ENCODE peak calls at places on chromosomes 3 and 15, in five cellular contexts. One of them, this sample, is unnamed.

GRCh38 chr15:67746450-67746849 is 78.9 kb upstream of the SKOR1 start:
- DNase-seq in cardiac fibroblast: no peak
- DNase-seq in fibroblast of lung: no peak
- DNase-seq in IMR-90: no peak
- DNase-seq in MM.1S: no peak
- DNase-seq in this sample: no peak

GRCh38 chr3:143002083-143002712 is 828 bp downstream of the U2SURP start:
- DNase-seq in fibroblast of lung: peak; percentile 47
- DNase-seq in IMR-90: peak; percentile 25
- DNase-seq in cardiac fibroblast: peak; percentile 23
- DNase-seq in MM.1S: peak; percentile 20
- DNase-seq in this sample: no peak

GRCh38 chr3:126370606-126371005 is 13.4 kb upstream of the KLF15 start:
- DNase-seq in IMR-90: no peak
- DNase-seq in fibroblast of lung: no peak
- DNase-seq in cardiac fibroblast: no peak
- DNase-seq in MM.1S: no peak
- DNase-seq in this sample: no peak

GRCh38 chr3:76582632-76583378 is 457.1 kb upstream of the ROBO2 start:
- DNase-seq in IMR-90: peak; percentile 31
- DNase-seq in MM.1S: no peak
- DNase-seq in fibroblast of lung: no peak
- DNase-seq in cardiac fibroblast: no peak
- DNase-seq in this sample: no peak

GRCh38 chr3:160163259-160163878 is 61.9 kb upstream of the C3orf80 start:
- DNase-seq in IMR-90: peak; percentile 47
- DNase-seq in fibroblast of lung: peak; percentile 62
- DNase-seq in cardiac fibroblast: peak; percentile 65
- DNase-seq in MM.1S: peak; percentile 64
- DNase-seq in this sample: no peak

GRCh38 chr15:99076109-99076508 is 28.8 kb upstream of the SYNM start:
- DNase-seq in MM.1S: peak; percentile 15
- DNase-seq in fibroblast of lung: no peak
- DNase-seq in cardiac fibroblast: no peak
- DNase-seq in IMR-90: no peak
- DNase-seq in this sample: no peak

GRCh38 chr3:189824629-189825312 is 193.6 kb downstream of the TP63 start:
- DNase-seq in fibroblast of lung: peak; percentile 68
- DNase-seq in IMR-90: peak; percentile 91
- DNase-seq in cardiac fibroblast: peak; percentile 69
- DNase-seq in MM.1S: no peak
- DNase-seq in this sample: peak; percentile 74

GRCh38 chr3:50523170-50523865 is 19.9 kb upstream of the CACNA2D2 start:
- DNase-seq in IMR-90: no peak
- DNase-seq in MM.1S: no peak
- DNase-seq in fibroblast of lung: no peak
- DNase-seq in cardiac fibroblast: no peak
- DNase-seq in this sample: no peak

GRCh38 chr3:162538906-162539305 is 1042.3 kb downstream of the OTOL1 start:
- DNase-seq in IMR-90: peak; percentile 0
- DNase-seq in MM.1S: no peak
- DNase-seq in fibroblast of lung: no peak
- DNase-seq in cardiac fibroblast: peak; percentile 34
- DNase-seq in this sample: no peak

GRCh38 chr3:69012111-69012835 is 1.2 kb downstream of the EOGT start:
- DNase-seq in MM.1S: no peak
- DNase-seq in IMR-90: peak; percentile 63
- DNase-seq in fibroblast of lung: peak; percentile 71
- DNase-seq in cardiac fibroblast: peak; percentile 39
- DNase-seq in this sample: no peak

GRCh38 chr3:184908859-184909258 is 96.9 kb downstream of the VPS8 start:
- DNase-seq in cardiac fibroblast: no peak
- DNase-seq in MM.1S: no peak
- DNase-seq in IMR-90: no peak
- DNase-seq in fibroblast of lung: no peak
- DNase-seq in this sample: no peak

DNA sequence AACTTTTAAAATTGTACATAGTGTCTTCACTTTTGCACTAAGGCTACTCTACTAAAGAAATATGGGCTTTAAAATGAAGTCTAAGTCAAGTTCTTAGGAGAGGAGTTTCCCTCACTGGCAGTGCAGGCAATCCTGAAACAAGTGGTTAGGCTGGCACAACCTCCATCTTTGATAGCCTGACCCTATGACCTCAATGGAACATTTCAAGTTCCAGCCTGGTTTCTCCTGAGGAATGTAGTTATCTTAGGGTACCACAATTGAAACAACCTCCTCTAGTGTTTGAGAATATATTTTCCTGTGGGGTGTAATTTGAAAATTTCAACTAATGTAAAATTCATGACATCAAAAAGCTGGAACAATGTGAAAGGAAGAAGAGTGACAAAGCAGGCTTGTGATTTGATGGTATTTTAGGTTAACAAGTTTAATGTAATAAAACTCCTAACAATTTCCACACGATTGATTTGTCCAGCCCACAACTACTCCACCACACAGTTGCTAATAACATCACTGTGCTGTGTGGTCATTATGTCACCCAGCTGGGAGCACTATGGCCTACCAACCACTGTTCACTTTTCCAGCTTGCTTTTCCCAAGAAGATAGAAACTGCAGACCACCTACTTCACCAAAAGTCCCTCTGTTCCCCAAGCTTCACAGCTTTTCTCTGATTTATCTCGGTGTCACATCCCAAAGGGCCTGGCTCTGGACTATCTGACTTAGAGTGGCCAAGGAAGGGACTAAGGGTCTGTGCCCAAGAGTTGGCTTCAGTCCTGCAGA is 1.8 kb downstream of the WWTR1 start:
- DNase-seq in cardiac fibroblast: no peak
- DNase-seq in MM.1S: no peak
- DNase-seq in fibroblast of lung: peak; percentile 42
- DNase-seq in IMR-90: no peak
- DNase-seq in this sample: no peak
- H3K4me3 ChIP-seq in cardiac fibroblast: peak overlapping the region; percentile 91
- H3K4me3 ChIP-seq in MM.1S: no peak overlapping the region
- H3K4me3 ChIP-seq in fibroblast of lung: peak overlapping the region; percentile 72
- H3K4me3 ChIP-seq in IMR-90: peak overlapping the region; percentile 70
- H3K4me3 ChIP-seq in this sample: peak overlapping the region; percentile 87

DNA sequence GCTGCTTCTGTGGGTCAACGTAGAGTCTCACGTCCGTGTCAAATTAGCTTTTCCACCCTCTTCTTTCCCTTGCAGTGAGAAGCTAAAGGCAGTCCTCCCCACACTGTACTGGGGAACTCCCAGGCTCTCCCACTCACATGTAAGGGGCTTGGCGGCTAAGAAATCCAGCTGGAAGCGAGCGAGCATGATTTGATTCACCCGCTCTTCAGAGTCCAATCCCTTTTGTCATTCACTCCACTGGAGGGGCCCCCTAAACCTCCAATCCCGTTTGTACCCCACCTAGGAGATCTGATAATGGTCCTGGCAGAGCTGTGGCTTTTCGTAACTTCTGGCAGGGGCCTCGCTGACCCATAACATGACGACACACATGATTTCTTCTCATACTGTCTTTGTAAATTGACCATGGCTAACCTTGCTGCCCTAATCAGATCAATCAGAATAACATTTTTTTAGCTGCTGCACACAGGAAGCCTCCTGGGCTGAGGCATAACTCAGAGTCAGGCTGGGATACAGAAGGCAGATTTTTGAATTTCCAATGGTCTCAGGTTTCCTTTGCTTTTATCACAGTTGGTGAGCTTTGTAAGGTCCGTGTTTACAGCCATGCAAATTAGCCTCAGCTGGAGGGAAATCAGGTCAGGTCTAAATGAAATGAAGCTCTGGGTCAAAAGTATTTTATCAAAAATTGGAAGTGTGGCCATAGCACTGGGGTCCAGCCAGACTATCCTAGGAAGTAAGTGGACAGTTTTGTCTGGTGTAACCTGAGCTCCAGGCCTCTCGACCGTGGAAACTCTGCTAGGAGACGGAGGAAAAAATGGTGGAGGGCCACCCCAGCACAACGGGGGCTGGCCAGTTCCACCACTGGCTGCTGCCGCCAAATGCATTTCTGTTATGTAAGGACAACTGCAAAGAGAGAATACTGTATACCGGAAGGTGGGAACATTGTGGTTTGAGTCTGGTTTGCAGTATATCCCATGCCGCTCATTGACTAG is 235.4 kb downstream of the GREM1 start:
- DNase-seq in fibroblast of lung: peak; percentile 60
- DNase-seq in cardiac fibroblast: peak; percentile 47
- DNase-seq in MM.1S: no peak
- DNase-seq in IMR-90: peak; percentile 59
- DNase-seq in this sample: no peak
- H3K4me3 ChIP-seq in fibroblast of lung: no peak overlapping the region
- H3K4me3 ChIP-seq in cardiac fibroblast: no peak overlapping the region
- H3K4me3 ChIP-seq in MM.1S: no peak overlapping the region
- H3K4me3 ChIP-seq in IMR-90: no peak overlapping the region
- H3K4me3 ChIP-seq in this sample: no peak overlapping the region

GRCh38 chr3:115486880-115487279 is 136.4 kb upstream of the GAP43 start:
- DNase-seq in MM.1S: no peak
- DNase-seq in cardiac fibroblast: no peak
- DNase-seq in IMR-90: no peak
- DNase-seq in fibroblast of lung: no peak
- DNase-seq in this sample: no peak

GRCh38 chr3:115487972-115488371 is 135.3 kb upstream of the GAP43 start:
- DNase-seq in cardiac fibroblast: no peak
- DNase-seq in IMR-90: no peak
- DNase-seq in fibroblast of lung: no peak
- DNase-seq in MM.1S: no peak
- DNase-seq in this sample: no peak

DNA sequence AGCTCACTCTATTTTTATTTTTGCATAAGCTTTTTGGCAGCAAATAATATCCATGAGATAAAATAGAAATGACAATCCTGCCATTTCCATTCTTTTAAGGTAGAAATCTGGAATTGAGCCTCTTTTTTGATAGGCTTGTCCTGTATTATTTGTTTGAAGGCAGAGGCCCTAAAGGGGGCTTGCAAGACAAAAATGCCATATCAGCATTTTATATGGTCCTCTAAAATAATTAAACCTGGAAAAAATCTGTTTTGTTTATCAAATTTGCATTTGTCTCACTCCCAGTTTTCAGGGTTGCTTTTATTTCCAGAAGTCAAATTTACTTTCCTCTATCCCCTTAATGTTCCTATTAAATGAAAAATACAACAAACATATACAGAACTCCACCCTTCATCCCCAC is 134.9 kb upstream of the GAP43 start:
- DNase-seq in IMR-90: no peak
- DNase-seq in cardiac fibroblast: no peak
- DNase-seq in MM.1S: no peak
- DNase-seq in fibroblast of lung: no peak
- DNase-seq in this sample: no peak
- H3K4me3 ChIP-seq in IMR-90: no peak overlapping the region
- H3K4me3 ChIP-seq in cardiac fibroblast: no peak overlapping the region
- H3K4me3 ChIP-seq in MM.1S: no peak overlapping the region
- H3K4me3 ChIP-seq in fibroblast of lung: no peak overlapping the region
- H3K4me3 ChIP-seq in this sample: no peak overlapping the region

DNA sequence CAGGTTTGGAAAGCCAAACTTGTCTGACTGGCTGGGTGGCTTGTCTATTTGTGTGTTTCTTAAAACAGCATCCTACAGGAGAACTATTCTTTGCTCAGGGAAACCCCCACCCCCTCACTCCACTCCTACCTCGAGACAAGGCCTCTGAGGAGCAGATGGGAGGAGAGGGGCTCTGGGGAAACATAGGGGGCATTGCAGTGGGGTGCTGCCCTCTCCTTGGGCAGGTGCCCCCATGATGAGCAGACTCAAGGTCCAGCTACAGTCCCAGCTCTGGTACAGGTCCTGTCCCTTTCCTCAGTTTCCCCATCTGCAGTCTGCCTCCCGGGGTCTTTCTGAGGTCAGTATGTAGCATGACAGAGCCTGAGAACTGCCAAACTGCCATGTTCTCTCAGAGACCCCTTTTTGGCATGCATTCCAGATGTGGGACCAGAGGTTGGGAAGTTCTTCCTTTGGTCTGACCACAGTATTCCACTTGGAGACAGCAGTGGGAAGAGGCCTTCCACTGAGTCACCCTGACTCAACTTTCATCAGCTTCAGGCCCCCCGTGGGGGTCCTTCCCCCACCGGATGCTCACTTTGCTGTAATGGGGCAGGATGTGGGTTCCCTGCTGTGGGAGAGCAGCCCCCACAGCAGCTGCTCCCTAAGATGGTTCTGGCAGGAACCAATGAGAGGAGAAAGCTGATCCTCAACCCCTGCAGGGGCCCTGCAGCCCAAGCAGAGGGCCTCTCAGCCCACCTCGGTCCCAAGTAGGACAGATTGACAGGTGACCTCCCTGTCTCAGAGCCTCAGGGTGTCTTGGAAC is 32.3 kb upstream of the CYP11A1 start:
- DNase-seq in MM.1S: no peak
- DNase-seq in IMR-90: peak; percentile 89
- DNase-seq in fibroblast of lung: peak; percentile 31
- DNase-seq in cardiac fibroblast: no peak
- DNase-seq in this sample: peak; percentile 76
- H3K4me3 ChIP-seq in MM.1S: no peak overlapping the region
- H3K4me3 ChIP-seq in IMR-90: no peak overlapping the region
- H3K4me3 ChIP-seq in fibroblast of lung: no peak overlapping the region
- H3K4me3 ChIP-seq in cardiac fibroblast: no peak overlapping the region
- H3K4me3 ChIP-seq in this sample: no peak overlapping the region

DNA sequence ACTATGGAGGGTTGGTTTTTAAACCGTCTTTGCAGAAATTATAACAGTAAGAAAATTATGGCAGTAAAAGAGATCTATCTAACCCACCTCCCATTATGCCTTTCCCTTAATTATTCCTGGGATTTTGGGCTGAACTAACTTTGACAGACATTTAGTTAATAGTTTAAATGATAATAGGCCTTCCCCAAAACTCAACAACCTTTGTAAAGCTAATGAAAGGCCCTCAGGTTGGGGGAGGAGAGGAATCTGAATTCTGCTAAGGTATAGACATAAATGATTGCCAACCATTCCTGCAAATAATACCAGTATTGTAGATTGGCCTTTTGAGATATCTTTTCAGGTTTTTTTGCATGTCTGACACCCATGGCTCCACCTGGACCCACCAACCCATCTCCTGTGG is 27.2 kb upstream of the OR5K4 start:
- DNase-seq in cardiac fibroblast: no peak
- DNase-seq in fibroblast of lung: no peak
- DNase-seq in MM.1S: no peak
- DNase-seq in IMR-90: no peak
- DNase-seq in this sample: no peak
- H3K4me3 ChIP-seq in cardiac fibroblast: no peak overlapping the region
- H3K4me3 ChIP-seq in fibroblast of lung: no peak overlapping the region
- H3K4me3 ChIP-seq in MM.1S: no peak overlapping the region
- H3K4me3 ChIP-seq in IMR-90: no peak overlapping the region
- H3K4me3 ChIP-seq in this sample: no peak overlapping the region

DNA sequence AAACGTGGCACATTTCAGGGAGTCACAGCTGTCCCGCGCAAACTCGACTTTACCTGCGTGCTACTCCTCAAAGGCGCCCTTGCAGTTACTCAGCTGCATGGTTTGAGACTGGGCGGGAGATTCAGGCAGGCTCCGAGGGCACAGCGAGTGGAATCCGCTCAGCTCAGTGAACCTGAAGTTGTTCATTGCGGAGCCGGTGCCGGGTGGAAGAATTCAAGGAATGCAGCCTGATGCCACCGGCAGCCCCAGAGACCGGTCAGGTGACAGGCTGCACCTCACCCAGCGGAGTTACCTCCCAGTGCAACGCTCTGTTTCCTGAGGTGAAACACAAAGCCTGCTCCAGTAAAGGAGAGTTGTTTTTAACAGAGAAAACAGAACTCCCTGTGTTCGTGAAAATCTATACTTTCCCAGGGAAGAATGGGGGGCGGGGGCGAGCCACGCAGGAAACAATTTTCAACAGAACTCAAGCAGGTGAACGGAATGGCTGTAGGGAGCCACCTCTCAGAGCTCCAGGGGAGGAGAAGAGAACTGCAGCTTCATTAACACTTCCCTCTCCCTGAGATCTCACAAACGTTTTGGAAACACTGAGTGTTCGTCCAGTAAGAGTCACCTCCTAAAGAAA is 3.8 kb downstream of the VEPH1 start:
- DNase-seq in fibroblast of lung: no peak
- DNase-seq in IMR-90: no peak
- DNase-seq in MM.1S: peak; percentile 85
- DNase-seq in cardiac fibroblast: peak; percentile 41
- DNase-seq in this sample: peak; percentile 22
- H3K4me3 ChIP-seq in fibroblast of lung: peak overlapping the region; percentile 51
- H3K4me3 ChIP-seq in IMR-90: peak overlapping the region; percentile 35
- H3K4me3 ChIP-seq in MM.1S: peak overlapping the region; percentile 66
- H3K4me3 ChIP-seq in cardiac fibroblast: peak overlapping the region; percentile 16
- H3K4me3 ChIP-seq in this sample: peak overlapping the region; percentile 7

This sample was measured in MG63.